ENCODE peak calls at places on chromosomes 7 and 10, in seven cellular contexts. A, E, Y, R, G, V and P are unnamed samples.

GRCh38 chr7:85025312-85025756 is 161.5 kb downstream of the SEMA3D start:
- DNase-seq in A (no peak), E (no peak), Y (peak), R (no peak), G (no peak), V (peak), P (no peak)

GRCh38 chr7:106485031-106485551 is 175.9 kb downstream of the CCDC71L start:
- DNase-seq in A (no peak), E (no peak), Y (no peak), R (no peak), G (no peak), V (peak), P (peak)

GRCh38 chr7:158447206-158448171 is 140.1 kb downstream of the PTPRN2 start:
- DNase-seq in A (no peak), E (peak), Y (no peak), R (no peak), G (no peak), V (no peak), P (no peak)

GRCh38 chr10:87844837-87845623 is 18.3 kb downstream of the KLLN start:
- DNase-seq in A (no peak), E (no peak), Y (no peak), R (no peak), G (no peak), V (peak), P (peak)

GRCh38 chr10:124744688-124745055 is 494 bp upstream of the FAM53B start:
- DNase-seq in A (no peak), E (no peak), Y (peak), R (no peak), G (no peak), V (peak), P (peak)

GRCh38 chr7:17354473-17354872 is 56.0 kb downstream of the AHR start:
- DNase-seq in A (no peak), E (no peak), Y (no peak), R (no peak), G (no peak), V (no peak), P (no peak)

GRCh38 chr10:45179716-45180115 is 135.7 kb downstream of the OR13A1 start:
- DNase-seq in A (no peak), E (no peak), Y (no peak), R (no peak), G (no peak), V (peak), P (peak)

GRCh38 chr10:73097305-73097670 is 622 bp upstream of the P4HA1 start:
- DNase-seq in A (no peak), E (no peak), Y (no peak), R (no peak), G (no peak), V (no peak), P (no peak)

GRCh38 chr10:131578472-131578970 is 267.0 kb upstream of the TCERG1L start:
- DNase-seq in A (no peak), E (no peak), Y (no peak), R (no peak), G (no peak), V (no peak), P (no peak)

GRCh38 chr10:122530177-122530576 is 30.4 kb upstream of the DMBT1 start:
- DNase-seq in A (no peak), E (no peak), Y (no peak), R (no peak), G (no peak), V (peak), P (no peak)

GRCh38 chr7:107208046-107208458 is 39.2 kb downstream of the HBP1 start:
- DNase-seq in A (no peak), E (no peak), Y (no peak), R (no peak), G (no peak), V (peak), P (peak)

GRCh38 chr10:89959433-89960110 is 258.2 kb downstream of the KIF20B start:
- DNase-seq in A (no peak), E (no peak), Y (no peak), R (no peak), G (no peak), V (no peak), P (peak)

GRCh38 chr7:105268056-105268455 is 120.7 kb downstream of the SRPK2 start:
- DNase-seq in A (no peak), E (no peak), Y (no peak), R (no peak), G (no peak), V (peak), P (peak)

GRCh38 chr10:3226960-3227724 is 54.6 kb upstream of the PITRM1 start:
- DNase-seq in A (no peak), E (no peak), Y (no peak), R (no peak), G (no peak), V (peak), P (peak)

GRCh38 chr10:69409968-69410367 is 6.8 kb downstream of the TACR2 start:
- DNase-seq in A (peak), E (no peak), Y (no peak), R (no peak), G (no peak), V (peak), P (peak)

GRCh38 chr10:74738985-74739567 is 87.3 kb upstream of the KAT6B start:
- DNase-seq in A (no peak), E (no peak), Y (no peak), R (no peak), G (no peak), V (peak), P (peak)

GRCh38 chr7:122764902-122765301 is 62.2 kb upstream of the RNF148 start:
- DNase-seq in A (no peak), E (no peak), Y (no peak), R (no peak), G (no peak), V (no peak), P (no peak)

GRCh38 chr7:11833431-11833830 is 1.4 kb upstream of the THSD7A start:
- DNase-seq in A (no peak), E (no peak), Y (no peak), R (peak), G (no peak), V (no peak), P (no peak)

GRCh38 chr7:38186593-38187314 is 8.7 kb downstream of the STARD3NL start:
- DNase-seq in A (no peak), E (no peak), Y (no peak), R (no peak), G (no peak), V (peak), P (peak)

GRCh38 chr7:92614586-92615237 is 24.5 kb upstream of the FAM133B start:
- DNase-seq in A (no peak), E (no peak), Y (no peak), R (no peak), G (no peak), V (peak), P (peak)

GRCh38 chr10:59512951-59513350 is 150.6 kb upstream of the FAM13C start:
- DNase-seq in A (no peak), E (no peak), Y (no peak), R (no peak), G (no peak), V (no peak), P (no peak)

GRCh38 chr7:139783647-139784385 is 6.0 kb upstream of the HIPK2 start:
- DNase-seq in A (no peak), E (no peak), Y (no peak), R (peak), G (no peak), V (no peak), P (no peak)